ENCODE peak calls at places on chromosome 3, in four cellular contexts. S is kidney glomerular epithelial cell, K is activated gamma-delta T cell treated with Interleukin-2 at 50 U/mL for 16 hours, H is fibroblast of pulmonary artery. I is an unnamed sample.

GRCh38 chr3:57100046-57100695 is 39.7 kb downstream of the SPATA12 start:
- DNase-seq in S (peak), K (peak), H (peak), I (peak)

GRCh38 chr3:143650827-143651226 is 197.4 kb downstream of the SLC9A9 start:
- DNase-seq in K (no peak), S (no peak), H (no peak), I (no peak)

GRCh38 chr3:125141596-125142417 is 70.7 kb downstream of the SLC12A8 start:
- DNase-seq in H (peak), S (no peak), K (peak), I (peak)

GRCh38 chr3:146889616-146890015 is 284.5 kb upstream of the PLSCR5 start:
- DNase-seq in K (no peak), S (no peak), H (no peak), I (no peak)

GRCh38 chr3:184380627-184381260 is 890 bp downstream of the CHRD start:
- DNase-seq in H (no peak), K (no peak), S (no peak), I (no peak)

GRCh38 chr3:32401541-32402052 is 9.9 kb downstream of the CMTM7 start:
- DNase-seq in H (peak), S (peak), K (peak), I (peak)

GRCh38 chr3:159586587-159587202 is 401.9 kb upstream of the IL12A start:
- DNase-seq in H (peak), S (peak), K (no peak), I (no peak)

GRCh38 chr3:125110016-125110875 is 54.4 kb upstream of the HEG1 start:
- DNase-seq in K (no peak), S (peak), H (peak), I (no peak)

GRCh38 chr3:65729553-65729952 is 309.2 kb downstream of the MAGI1 start:
- DNase-seq in K (no peak), S (no peak), H (peak), I (no peak)

GRCh38 chr3:16249336-16249735 is 15.4 kb downstream of the DPH3 start:
- DNase-seq in H (peak), K (no peak), S (peak), I (no peak)

GRCh38 chr3:42729404-42730145 is 27.0 kb upstream of the HHATL start:
- DNase-seq in S (no peak), H (no peak), K (no peak), I (no peak)

GRCh38 chr3:71111784-71112440 is 471.6 kb downstream of the FOXP1 start:
- DNase-seq in H (peak), K (no peak), S (no peak), I (no peak)

GRCh38 chr3:11624704-11625375 is 18.9 kb downstream of the VGLL4 start:
- DNase-seq in S (no peak), H (no peak), K (no peak), I (no peak)